ENCODE peak calls at places on chromosomes 1 and 21, in four cellular contexts. T, F, O and U are unnamed samples.

GRCh38 chr1:154784924-154785531 is 85.1 kb downstream of the KCNN3 start:
- DNase-seq in T (no peak), F (peak), O (no peak), U (peak)

GRCh38 chr1:152917794-152918193 is 9.4 kb downstream of the IVL start:
- DNase-seq in T (peak), F (no peak), O (no peak), U (peak)

GRCh38 chr1:201038537-201038936 is 15.0 kb upstream of the KIF21B start:
- DNase-seq in T (no peak), F (no peak), O (no peak), U (no peak)

GRCh38 chr1:24964811-24965570 is 34.9 kb upstream of the RUNX3 start:
- DNase-seq in T (no peak), F (no peak), O (no peak), U (no peak)

GRCh38 chr1:67647036-67647798 is 37.8 kb upstream of the GADD45A start:
- DNase-seq in T (no peak), F (no peak), O (peak), U (peak)

GRCh38 chr1:28927442-28928305 is 13.3 kb downstream of the EPB41 start:
- DNase-seq in T (no peak), F (no peak), O (peak), U (no peak)

GRCh38 chr1:223136086-223136485 is 7.0 kb downstream of the TLR5 start:
- DNase-seq in T (no peak), F (no peak), O (no peak), U (no peak)

GRCh38 chr21:32726742-32727477 is 903 bp downstream of the SYNJ1 start:
- DNase-seq in T (peak), F (no peak), O (peak), U (no peak)

GRCh38 chr21:45448810-45449657 is 44.1 kb downstream of the COL18A1 start:
- DNase-seq in T (no peak), F (no peak), O (peak), U (no peak)

GRCh38 chr1:58783090-58783992 is 506 bp downstream of the JUN start:
- DNase-seq in T (peak), F (no peak), O (peak), U (peak)

GRCh38 chr1:173853074-173853473 is 14.7 kb downstream of the GAS5 start:
- DNase-seq in T (peak), F (peak), O (no peak), U (no peak)

GRCh38 chr21:42443876-42444744 is 40.4 kb downstream of the UBASH3A start:
- DNase-seq in T (no peak), F (no peak), O (no peak), U (no peak)

GRCh38 chr1:46549697-46550681 is 1.5 kb downstream of the KNCN start:
- DNase-seq in T (no peak), F (no peak), O (no peak), U (peak)

GRCh38 chr1:162892916-162893714 is 32.1 kb upstream of the CCDC190 start:
- DNase-seq in T (peak), F (no peak), O (no peak), U (peak)

GRCh38 chr1:1470626-1471388 is 758 bp upstream of the ATAD3B start:
- DNase-seq in T (no peak), F (no peak), O (no peak), U (no peak)

GRCh38 chr21:45857761-45858160 is 123.8 kb upstream of the COL6A1 start:
- DNase-seq in T (no peak), F (no peak), O (no peak), U (no peak)

GRCh38 chr1:92228401-92228800 is 10.7 kb downstream of the C1orf146 start:
- DNase-seq in T (no peak), F (no peak), O (no peak), U (no peak)

GRCh38 chr1:32619701-32620485 is 30.5 kb downstream of the ZBTB8OS start:
- DNase-seq in T (peak), F (no peak), O (no peak), U (peak)

GRCh38 chr1:4585216-4585615 is 69.2 kb upstream of the AJAP1 start:
- DNase-seq in T (no peak), F (no peak), O (no peak), U (no peak)

GRCh38 chr1:112849425-112849966 is 106.5 kb downstream of the SLC16A1 start:
- DNase-seq in T (no peak), F (no peak), O (peak), U (peak)

GRCh38 chr1:112700290-112701226 is 6.4 kb downstream of the RHOC start:
- DNase-seq in T (peak), F (peak), O (no peak), U (peak)

GRCh38 chr1:111959436-111959835 is 30.0 kb downstream of the KCND3 start:
- DNase-seq in T (no peak), F (no peak), O (no peak), U (no peak)

GRCh38 chr1:11046270-11046566 is 821 bp downstream of the MASP2 start:
- DNase-seq in T (no peak), F (no peak), O (no peak), U (no peak)

GRCh38 chr1:173473599-173474011 is 3.5 kb upstream of the PRDX6 start:
- DNase-seq in T (peak), F (peak), O (no peak), U (peak)

GRCh38 chr1:36285450-36286101 is 20.6 kb upstream of the SH3D21 start:
- DNase-seq in T (peak), F (peak), O (peak), U (peak)

GRCh38 chr1:246640747-246641146 is 74.5 kb downstream of the CNST start:
- DNase-seq in T (no peak), F (no peak), O (no peak), U (no peak)

GRCh38 chr1:5975133-5975880 is 16.9 kb downstream of the NPHP4 start:
- DNase-seq in T (peak), F (peak), O (peak), U (peak)

GRCh38 chr1:20255666-20256065 is 35.0 kb upstream of the VWA5B1 start:
- DNase-seq in T (peak), F (no peak), O (no peak), U (peak)

GRCh38 chr1:201513498-201514243 is 6.7 kb upstream of the CSRP1 start:
- DNase-seq in T (no peak), F (no peak), O (no peak), U (no peak)